ENCODE peak calls at places on chromosomes 12 and 14, in seven cellular contexts. G, Y, D, H, C, M and A are unnamed samples.

GRCh38 chr14:61252354-61253063 is 28.6 kb downstream of the TMEM30B start:
- DNase-seq in G (peak), C (peak), M (peak), D (peak), H (peak), Y (peak), A (peak)

GRCh38 chr12:6104027-6104426 is 20.4 kb downstream of the VWF start:
- DNase-seq in H (peak), Y (no peak), M (peak), C (no peak), G (no peak), D (no peak), A (no peak)

GRCh38 chr14:22544881-22545420 is 44.1 kb downstream of the DAD1 start:
- DNase-seq in Y (no peak), G (no peak), M (no peak), H (no peak), D (no peak), C (no peak), A (no peak)

GRCh38 chr12:45191239-45191638 is 24.7 kb upstream of the ANO6 start:
- DNase-seq in D (no peak), C (peak), M (peak), H (no peak), Y (no peak), G (no peak), A (no peak)

GRCh38 chr12:50922820-50923219 is 29.5 kb upstream of the HIGD1C start:
- DNase-seq in G (no peak), D (no peak), M (peak), C (peak), Y (no peak), H (no peak), A (no peak)

GRCh38 chr12:19642305-19642704 is 203.0 kb downstream of the AEBP2 start:
- DNase-seq in M (no peak), H (no peak), Y (no peak), G (no peak), C (no peak), D (no peak), A (no peak)

GRCh38 chr14:99564256-99564902 is 39.6 kb downstream of the CCDC85C start:
- DNase-seq in D (no peak), M (no peak), G (no peak), Y (peak), C (peak), H (no peak), A (no peak)

GRCh38 chr12:96398422-96399080 is 1.7 kb downstream of the CDK17 start:
- DNase-seq in Y (no peak), H (peak), M (no peak), D (no peak), G (no peak), C (no peak), A (no peak)

GRCh38 chr14:89936654-89937185 is 17.8 kb downstream of the EFCAB11 start:
- DNase-seq in D (no peak), C (no peak), H (peak), Y (no peak), G (no peak), M (no peak), A (no peak)

GRCh38 chr12:110271015-110271414 is 10.0 kb upstream of the ATP2A2 start:
- DNase-seq in C (no peak), M (no peak), D (no peak), Y (no peak), H (no peak), G (no peak), A (no peak)

GRCh38 chr12:92369061-92369460 is 223.4 kb upstream of the BTG1 start:
- DNase-seq in Y (no peak), H (no peak), G (no peak), M (no peak), D (no peak), C (no peak), A (no peak)

GRCh38 chr12:54258286-54258685 is 21.6 kb downstream of the CBX5 start:
- DNase-seq in C (peak), M (no peak), G (no peak), D (no peak), H (no peak), Y (no peak), A (no peak)

GRCh38 chr12:108854453-108855283 is 2.7 kb downstream of the SSH1 start:
- DNase-seq in M (peak), H (no peak), C (peak), Y (peak), D (no peak), G (no peak), A (no peak)

GRCh38 chr12:24759155-24759554 is 189.7 kb downstream of the BCAT1 start:
- DNase-seq in D (no peak), M (peak), C (peak), G (no peak), H (no peak), Y (no peak), A (no peak)

GRCh38 chr12:114448618-114448933 is 42.6 kb upstream of the TBX5 start:
- DNase-seq in M (no peak), H (no peak), Y (no peak), C (no peak), D (no peak), G (no peak), A (no peak)

GRCh38 chr12:47867496-47867941 is 37.3 kb downstream of the VDR start:
- DNase-seq in G (no peak), M (peak), Y (no peak), H (no peak), D (no peak), C (peak), A (no peak)

GRCh38 chr12:109605599-109606228 is 32.1 kb downstream of the MVK start:
- DNase-seq in G (no peak), H (no peak), D (no peak), Y (no peak), M (no peak), C (no peak), A (no peak)

GRCh38 chr14:75811862-75812505 is 150.9 kb downstream of the TTLL5 start:
- DNase-seq in H (no peak), D (no peak), G (no peak), C (no peak), Y (no peak), M (no peak), A (no peak)

GRCh38 chr12:95790025-95790911 is at the start of gene NTN4:
- DNase-seq in M (peak), D (peak), C (peak), H (no peak), G (no peak), Y (peak), A (peak)

GRCh38 chr12:47828967-47829482 is 9.3 kb upstream of the HDAC7 start:
- DNase-seq in M (peak), C (peak), Y (peak), D (peak), H (no peak), G (no peak), A (no peak)

GRCh38 chr14:28412076-28412475 is 354.5 kb upstream of the FOXG1 start:
- DNase-seq in D (no peak), H (no peak), M (peak), Y (no peak), G (no peak), C (peak), A (no peak)

GRCh38 chr12:6536894-6537579 is 2.7 kb downstream of the GAPDH start:
- DNase-seq in H (peak), C (no peak), M (no peak), Y (no peak), G (no peak), D (no peak), A (no peak)

GRCh38 chr12:16245199-16245598 is 32.3 kb downstream of the SLC15A5 start:
- DNase-seq in Y (no peak), H (no peak), C (no peak), M (no peak), D (no peak), G (no peak), A (no peak)

GRCh38 chr14:49512571-49512970 is 73.6 kb downstream of the RPS29 start:
- DNase-seq in H (no peak), C (no peak), Y (no peak), G (no peak), D (no peak), M (no peak), A (no peak)

GRCh38 chr14:83207550-83207949 is 1673.9 kb upstream of the SEL1L start:
- DNase-seq in M (no peak), Y (no peak), C (no peak), D (no peak), G (no peak), H (no peak), A (no peak)

GRCh38 chr14:70567791-70568190 is 32.7 kb downstream of the MED6 start:
- DNase-seq in G (no peak), Y (no peak), M (peak), H (peak), D (peak), C (peak), A (no peak)

GRCh38 chr12:102374190-102374589 is 106.2 kb downstream of the IGF1 start:
- DNase-seq in C (no peak), H (no peak), G (no peak), M (no peak), D (no peak), Y (no peak), A (no peak)